ENCODE peak calls at places on chromosomes 2 and 18, in eight cellular contexts. B is GM23338, U is DND-41, G is mammary epithelial cell, T is fibroblast of lung, W is HCT116, D is GM23248, E is PC-9. C is an unnamed sample. For H3K36me3, the result is how much of the 10 kb centered on the place peaks cover.

GRCh38 chr2:207188601-207189000 is 22.9 kb upstream of the KLF7 start:
- DNase-seq in U (no peak), B (no peak), W (no peak), T (peak), G (no peak), E (peak), D (peak), C (no peak)

GRCh38 chr2:76998713-76999112 is 523.5 kb downstream of the LRRTM4 start:
- DNase-seq in U (no peak), D (no peak), T (peak), W (no peak), E (no peak), G (no peak), B (no peak), C (no peak)

GRCh38 chr2:196294510-196294909 is 123.1 kb upstream of the STK17B start:
- DNase-seq in B (no peak), U (no peak), E (peak), W (no peak), T (no peak), D (peak), G (peak), C (no peak)

GRCh38 chr2:45013229-45014015 is 4.2 kb upstream of the SIX2 start:
- DNase-seq in G (no peak), T (no peak), D (peak), W (no peak), B (peak), E (no peak), U (no peak), C (no peak)

GRCh38 chr2:144133881-144134280 is 386.0 kb downstream of the ZEB2 start:
- DNase-seq in U (no peak), D (no peak), T (no peak), B (peak), E (no peak), G (no peak), W (no peak), C (no peak)

GRCh38 chr2:12577086-12577485 is 139.7 kb upstream of the TRIB2 start:
- DNase-seq in W (no peak), B (no peak), G (no peak), U (no peak), E (no peak), T (no peak), D (no peak), C (no peak)

GRCh38 chr2:240350696-240351087 is 84.8 kb upstream of the GPC1 start:
- DNase-seq in B (no peak), D (peak), E (no peak), U (no peak), W (no peak), G (no peak), T (no peak), C (no peak)

GRCh38 chr2:10221976-10222870 is 80.5 kb upstream of the HPCAL1 start:
- DNase-seq in B (no peak), D (no peak), G (no peak), U (no peak), E (no peak), T (no peak), W (no peak), C (no peak)

GRCh38 chr18:58272779-58273500 is 228.9 kb downstream of the NEDD4L start:
- DNase-seq in E (no peak), T (peak), B (peak), G (no peak), D (peak), W (no peak), U (no peak), C (no peak)

GRCh38 chr2:128451084-128451483 is 132.4 kb upstream of the HS6ST1 start:
- DNase-seq in W (no peak), E (no peak), B (no peak), T (no peak), G (no peak), U (peak), D (no peak), C (no peak)

GRCh38 chr18:33812186-33812585 is 234.2 kb downstream of the ASXL3 start:
- DNase-seq in W (no peak), G (peak), U (no peak), B (no peak), T (no peak), E (no peak), D (no peak), C (peak)

GRCh38 chr18:6661692-6662415 is 67.7 kb upstream of the ARHGAP28 start:
- DNase-seq in U (no peak), D (no peak), W (no peak), G (no peak), T (no peak), E (no peak), B (no peak), C (no peak)

GRCh38 chr2:68643011-68643873 is at the start of gene PROKR1:
- DNase-seq in G (peak), W (no peak), U (no peak), D (peak), E (no peak), T (peak), B (peak), C (peak)

GRCh38 chr2:85772841-85773491 is 19.2 kb downstream of the ATOH8 start:
- DNase-seq in G (no peak), D (peak), U (no peak), T (no peak), E (no peak), W (no peak), B (no peak), C (no peak)

GRCh38 chr18:24370120-24370519 is 27.5 kb downstream of the OSBPL1A start:
- DNase-seq in T (no peak), E (no peak), U (no peak), B (no peak), G (no peak), W (no peak), D (no peak), C (no peak)

GRCh38 chr2:179261161-179261825 is 3.3 kb downstream of the SESTD1 start:
- DNase-seq in G (no peak), E (no peak), W (no peak), B (no peak), U (no peak), D (peak), T (no peak), C (no peak)

GRCh38 chr2:235799281-235799680 is 305.4 kb downstream of the AGAP1 start:
- DNase-seq in U (no peak), G (no peak), D (no peak), E (no peak), W (no peak), B (no peak), T (no peak), C (no peak)

GRCh38 chr18:23141022-23141999 is 6.0 kb downstream of the CABLES1 start:
- DNase-seq in U (no peak), E (no peak), D (peak), G (no peak), W (no peak), T (no peak), B (no peak), C (peak)

GRCh38 chr2:180625006-180625844 is 355.2 kb upstream of the UBE2E3 start:
- DNase-seq in B (no peak), G (peak), W (no peak), D (peak), E (no peak), U (no peak), T (peak), C (no peak)

GRCh38 chr2:203994735-203995134 is 58.2 kb downstream of the ICOS start:
- DNase-seq in T (no peak), U (no peak), W (no peak), B (no peak), G (no peak), D (no peak), E (no peak), C (no peak)

GRCh38 chr2:141499123-141499522 is 631.7 kb downstream of the LRP1B start:
- DNase-seq in G (no peak), U (no peak), E (no peak), D (no peak), B (no peak), W (no peak), T (no peak), C (no peak)

GRCh38 chr18:46642561-46642960 is 14.5 kb downstream of the LOXHD1 start:
- DNase-seq in G (no peak), U (no peak), D (no peak), E (no peak), W (no peak), B (no peak), T (no peak), C (no peak)

GRCh38 chr2:164903944-164904343 is 51.4 kb downstream of the SLC38A11 start:
- DNase-seq in D (peak), E (peak), U (peak), B (no peak), W (no peak), G (peak), T (peak), C (no peak)

GRCh38 chr2:61018319-61018750 is 280 bp upstream of the PUS10 start:
- DNase-seq in W (no peak), E (no peak), D (peak), T (peak), G (peak), B (no peak), U (no peak), C (no peak)

GRCh38 chr2:237551071-237551574 is 15.3 kb upstream of the PRLH start:
- DNase-seq in E (no peak), D (no peak), U (no peak), B (no peak), T (no peak), W (no peak), G (no peak), C (no peak)

GRCh38 chr2:74499269-74499939 is at the start of gene LBX2:
- DNase-seq in W (no peak), U (no peak), D (peak), T (no peak), B (peak), E (no peak), G (no peak), C (no peak)

GRCh38 chr2:226215902-226216503 is 583.6 kb downstream of the IRS1 start:
- DNase-seq in U (peak), B (peak), D (peak), E (no peak), W (peak), T (peak), G (peak), C (peak)

GRCh38 chr2:182649316-182649715 is 66.7 kb upstream of the DNAJC10 start:
- DNase-seq in W (peak), E (no peak), B (peak), U (no peak), D (peak), G (no peak), T (peak), C (peak)

GRCh38 chr2:55232863-55233657 is 572 bp downstream of the RPS27A start:
- DNase-seq in E (peak), W (no peak), D (peak), G (peak), U (peak), T (peak), B (no peak), C (peak)

GRCh38 chr18:48721308-48721707 is 182.5 kb downstream of the CTIF start:
- DNase-seq in T (no peak), E (no peak), D (no peak), W (no peak), U (no peak), G (no peak), B (no peak), C (no peak)

GRCh38 chr2:47265751-47266231 is 110.7 kb upstream of the STPG4 start:
- DNase-seq in W (no peak), U (no peak), B (no peak), E (peak), D (no peak), G (no peak), T (peak), C (no peak)

GRCh38 chr2:233130024-233130423 is 69.9 kb downstream of the INPP5D start:
- DNase-seq in G (no peak), B (no peak), W (no peak), E (no peak), U (peak), D (no peak), T (no peak), C (no peak)

GRCh38 chr2:27353762-27354596 is 2.6 kb downstream of the GTF3C2 start:
- DNase-seq in W (no peak), E (peak), B (no peak), D (peak), U (no peak), T (peak), G (no peak), C (no peak)
- H3K36me3 ChIP-seq in W (under half), E (under half), B (under half), D (under half), U (under half), T (under half), G (under half), C (under half)

GRCh38 chr2:101762451-101763171 is 65.1 kb downstream of the MAP4K4 start:
- DNase-seq in D (no peak), T (no peak), W (no peak), E (no peak), G (no peak), U (no peak), B (no peak), C (no peak)
- H3K27ac ChIP-seq in D (peak), T (no peak), W (no peak), E (peak), G (no peak), U (no peak), B (peak), C (no peak)

GRCh38 chr2:161415041-161415440 is 1.1 kb upstream of the TBR1 start:
- DNase-seq in T (no peak), W (no peak), U (no peak), E (no peak), D (peak), B (peak), G (no peak), C (no peak)
- TF ChIP-seq EZH2 in T (no peak), W (no peak), U (no peak), E (no peak), D (peak), B (peak), G (peak), C (peak)

DNA sequence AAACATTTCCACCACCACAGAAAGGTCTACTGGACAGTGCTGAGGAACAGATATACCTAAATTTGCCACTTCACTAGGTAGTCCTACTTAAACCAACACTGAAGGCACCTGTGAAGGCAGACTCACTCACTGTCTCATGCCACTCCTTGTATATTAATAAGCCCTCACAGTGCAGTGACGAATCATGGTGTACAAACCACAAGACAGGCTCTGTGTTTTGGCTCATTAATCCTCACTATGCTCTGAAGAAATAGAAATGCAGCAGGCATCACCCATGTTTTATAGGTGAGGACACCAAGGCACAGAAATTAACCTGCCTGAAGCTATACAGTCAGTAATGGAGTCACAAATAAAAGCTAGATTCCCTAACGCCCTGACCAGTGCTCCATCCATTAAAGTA is 44.3 kb downstream of the BARD1 start:
- DNase-seq in T (peak), W (no peak), E (no peak), G (peak), U (no peak), D (no peak), B (no peak), C (no peak)
- H3K36me3 ChIP-seq in T (under half), W (under half), E (under half), G (under half), U (half or more), D (under half), B (under half), C (under half)

GRCh38 chr2:156800065-156800556 is 363.9 kb downstream of the GPD2 start:
- DNase-seq in B (peak), U (no peak), T (no peak), D (no peak), G (no peak), W (no peak), E (no peak), C (no peak)

GRCh38 chr2:156803243-156803642 is 367.1 kb downstream of the GPD2 start:
- DNase-seq in T (no peak), D (no peak), G (no peak), W (no peak), B (peak), E (no peak), U (peak), C (no peak)

GRCh38 chr2:156800781-156801366 is 364.7 kb downstream of the GPD2 start:
- DNase-seq in D (no peak), E (no peak), B (peak), W (no peak), U (no peak), G (no peak), T (peak), C (no peak)

DNA sequence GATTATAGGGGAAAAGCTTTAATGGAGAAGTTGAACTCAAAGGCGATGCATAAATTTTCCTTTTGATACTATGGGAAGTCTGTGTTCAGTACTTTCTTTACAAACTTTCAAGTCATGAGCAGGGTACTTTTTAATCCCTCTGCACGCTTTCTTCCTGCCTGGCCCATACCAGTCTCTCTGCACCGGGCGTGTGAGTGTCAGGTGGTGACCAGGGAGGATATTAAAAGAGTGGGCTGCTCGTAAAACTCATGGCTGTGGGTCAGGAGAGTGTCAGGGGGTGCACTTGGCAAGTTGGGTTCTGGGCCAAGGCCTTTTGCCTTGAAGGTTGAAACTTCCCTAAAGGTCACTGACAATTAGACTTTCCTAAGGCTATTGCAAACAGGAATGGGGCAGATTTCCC is 367.8 kb downstream of the GPD2 start:
- DNase-seq in E (no peak), W (no peak), U (no peak), T (no peak), B (no peak), G (no peak), D (no peak), C (no peak)
- H3K27ac ChIP-seq in E (no peak), W (no peak), U (peak), T (no peak), B (no peak), G (no peak), D (no peak), C (no peak)

DNA sequence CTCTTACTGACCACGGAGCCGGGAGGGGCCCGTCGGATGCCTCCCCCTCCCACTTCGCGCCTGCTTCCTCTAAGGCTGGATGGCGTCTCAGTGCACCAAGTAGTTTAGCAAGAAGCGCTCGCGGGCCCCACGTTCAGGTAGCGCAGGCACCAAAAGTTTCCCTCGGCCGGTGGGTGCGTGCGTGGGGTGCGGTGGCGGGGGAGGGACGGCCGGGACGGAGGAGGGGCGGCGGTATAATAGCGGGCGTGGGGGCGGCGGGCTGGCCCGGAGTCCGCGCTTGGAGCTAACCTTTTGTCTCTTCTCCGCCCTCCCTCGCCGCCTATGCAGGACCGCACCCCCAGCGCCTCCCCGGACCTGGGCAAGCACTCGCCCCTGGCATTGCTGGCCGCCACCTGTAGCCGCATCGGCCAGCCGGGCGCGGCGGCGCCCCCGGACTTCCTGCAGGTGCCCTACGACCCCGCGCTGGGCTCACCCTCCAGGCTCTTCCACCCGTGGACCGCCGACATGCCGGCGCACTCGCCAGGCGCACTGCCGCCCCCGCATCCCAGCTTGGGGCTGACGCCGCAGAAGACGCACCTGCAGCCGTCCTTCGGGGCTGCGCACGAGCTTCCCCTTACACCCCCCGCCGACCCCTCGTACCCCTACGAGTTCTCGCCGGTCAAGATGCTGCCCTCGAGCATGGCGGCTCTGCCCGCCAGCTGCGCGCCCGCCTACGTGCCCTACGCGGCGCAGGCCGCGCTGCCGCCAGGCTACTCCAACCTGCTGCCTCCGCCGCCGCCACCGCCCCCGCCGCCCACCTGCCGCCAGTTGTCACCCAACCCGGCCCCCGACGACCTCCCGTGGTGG is 1.0 kb downstream of the SP5 start:
- DNase-seq in W (no peak), E (no peak), D (no peak), U (no peak), B (peak), T (no peak), G (no peak), C (peak)
- TF ChIP-seq EZH2 in W (no peak), E (no peak), D (peak), U (no peak), B (peak), T (peak), G (peak), C (no peak)

DNA sequence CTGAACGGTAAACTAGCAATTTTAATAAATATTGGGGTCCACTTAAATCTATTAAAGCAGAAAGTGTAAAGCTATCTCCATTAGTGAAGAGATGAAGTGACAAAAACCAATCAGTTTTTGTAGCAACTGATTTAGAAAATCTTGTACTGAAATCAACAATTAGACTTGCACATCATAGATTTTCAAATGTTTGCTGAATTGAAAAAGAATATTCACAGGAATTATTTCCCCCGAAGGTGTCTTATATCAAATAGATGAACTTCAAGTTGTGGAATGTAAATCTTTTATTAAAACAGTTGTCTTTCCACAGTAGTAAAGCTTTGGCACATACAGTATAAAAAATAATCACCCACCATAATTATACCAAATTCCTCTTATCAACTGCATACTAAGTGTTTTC is 48.7 kb downstream of the ATIC start:
- DNase-seq in W (no peak), E (no peak), G (no peak), D (peak), B (no peak), T (no peak), U (no peak), C (no peak)
- H3K36me3 ChIP-seq in W (under half), E (under half), G (half or more), D (half or more), B (under half), T (under half), U (under half), C (under half)

GRCh38 chr2:147310335-147311057 is 534.3 kb upstream of the ACVR2A start:
- DNase-seq in E (no peak), D (no peak), G (no peak), W (no peak), T (no peak), U (no peak), B (no peak), C (no peak)
- H3K27ac ChIP-seq in E (no peak), D (no peak), G (no peak), W (no peak), T (no peak), U (no peak), B (no peak), C (no peak)

GRCh38 chr2:131682122-131682944 is 154.6 kb downstream of the CCDC74A start:
- DNase-seq in W (peak), T (peak), B (peak), E (peak), G (peak), D (peak), U (no peak), C (peak)
- TF ChIP-seq EZH2 in W (no peak), T (no peak), B (no peak), E (no peak), G (no peak), D (no peak), U (no peak), C (no peak)

C was measured in hepatocyte.